ENCODE peak calls at places on chromosome 16, in ten cellular contexts. L is uterus; C is astrocyte of the spinal cord; T is brain microvascular endothelial cell; B is aorta; O is CD8-positive, alpha-beta memory T cell; X is left ventricle myocardium inferior; E is dorsolateral prefrontal cortex; V is fibroblast of the aortic adventitia; S is mesenchymal stem cell. J is an unnamed sample.
A peak's percentile ranks its signal among the peaks of the same experiment; 100 is the strongest.

GRCh38 chr16:58433569-58433951 is 41.3 kb downstream of the GINS3 start:
- DNase-seq in L (no peak), C (no peak), T (no peak), B (no peak), O (no peak), X (no peak), E (no peak), V (no peak), S (no peak), J (no peak)

GRCh38 chr16:11497329-11497805 is 89.4 kb downstream of the LITAF start:
- DNase-seq in L (peak; percentile 77), C (peak; percentile 72), T (peak; percentile 58), B (peak; percentile 98), O (no peak), X (peak; percentile 89), E (peak; percentile 73), V (peak; percentile 60), S (peak; percentile 69), J (peak; percentile 56)

GRCh38 chr16:24686678-24687077 is 42.8 kb upstream of the TNRC6A start:
- DNase-seq in L (no peak), C (no peak), T (no peak), B (no peak), O (no peak), X (no peak), E (no peak), V (no peak), S (no peak), J (no peak)

GRCh38 chr16:88646345-88647034 is 4.4 kb downstream of the CYBA start:
- DNase-seq in L (no peak), C (no peak), T (no peak), B (no peak), O (no peak), X (no peak), E (no peak), V (no peak), S (no peak), J (no peak)

GRCh38 chr16:70391881-70392481 is 45.3 kb downstream of the DDX19A start:
- DNase-seq in L (peak; percentile 55), C (peak; percentile 48), T (peak; percentile 57), B (peak; percentile 82), O (no peak), X (peak; percentile 33), E (peak; percentile 81), V (peak; percentile 66), S (peak; percentile 32), J (no peak)

GRCh38 chr16:17224859-17225258 is 245.9 kb downstream of the XYLT1 start:
- DNase-seq in L (peak; percentile 74), C (peak; percentile 70), T (no peak), B (no peak), O (peak; percentile 20), X (peak; percentile 30), E (no peak), V (peak; percentile 89), S (no peak), J (peak; percentile 11)

GRCh38 chr16:71867934-71868333 is 16.0 kb downstream of the ZNF821 start:
- DNase-seq in L (no peak), C (no peak), T (no peak), B (no peak), O (no peak), X (no peak), E (peak; percentile 55), V (no peak), S (no peak), J (no peak)

GRCh38 chr16:77450790-77451487 is 16.1 kb upstream of the ADAMTS18 start:
- DNase-seq in L (no peak), C (no peak), T (no peak), B (no peak), O (no peak), X (no peak), E (peak; percentile 60), V (no peak), S (no peak), J (no peak)

GRCh38 chr16:83137326-83137770 is 510.6 kb downstream of the CDH13 start:
- DNase-seq in L (peak; percentile 33), C (peak; percentile 87), T (peak; percentile 75), B (no peak), O (no peak), X (no peak), E (no peak), V (peak; percentile 59), S (peak; percentile 86), J (peak; percentile 27)

GRCh38 chr16:67264277-67264676 is 15.1 kb upstream of the PLEKHG4 start:
- DNase-seq in L (no peak), C (no peak), T (no peak), B (peak; percentile 66), O (no peak), X (no peak), E (no peak), V (no peak), S (no peak), J (no peak)

GRCh38 chr16:89557936-89558490 is 2.5 kb upstream of the RPL13 start:
- DNase-seq in L (no peak), C (no peak), T (no peak), B (no peak), O (no peak), X (no peak), E (no peak), V (no peak), S (no peak), J (no peak)

GRCh38 chr16:75385507-75386152 is 47.7 kb downstream of the CFDP1 start:
- DNase-seq in L (peak; percentile 47), C (peak; percentile 86), T (peak; percentile 36), B (no peak), O (peak; percentile 45), X (no peak), E (no peak), V (peak; percentile 95), S (peak; percentile 84), J (peak; percentile 81)

GRCh38 chr16:82259731-82260130 is 89.7 kb upstream of the MPHOSPH6 start:
- DNase-seq in L (no peak), C (no peak), T (no peak), B (no peak), O (no peak), X (no peak), E (no peak), V (no peak), S (no peak), J (no peak)

GRCh38 chr16:565420-566330 is 1.1 kb upstream of the NHLRC4 start:
- DNase-seq in L (no peak), C (no peak), T (no peak), B (no peak), O (no peak), X (no peak), E (no peak), V (no peak), S (no peak), J (no peak)
- H3K4me3 ChIP-seq in L (no peak overlapping the region), C (no peak overlapping the region), T (no peak overlapping the region), B (no peak overlapping the region), O (no peak overlapping the region), X (peak overlapping the region; percentile 61), E (no peak overlapping the region), V (no peak overlapping the region), S (peak overlapping the region; percentile 28), J (no peak overlapping the region)

DNA sequence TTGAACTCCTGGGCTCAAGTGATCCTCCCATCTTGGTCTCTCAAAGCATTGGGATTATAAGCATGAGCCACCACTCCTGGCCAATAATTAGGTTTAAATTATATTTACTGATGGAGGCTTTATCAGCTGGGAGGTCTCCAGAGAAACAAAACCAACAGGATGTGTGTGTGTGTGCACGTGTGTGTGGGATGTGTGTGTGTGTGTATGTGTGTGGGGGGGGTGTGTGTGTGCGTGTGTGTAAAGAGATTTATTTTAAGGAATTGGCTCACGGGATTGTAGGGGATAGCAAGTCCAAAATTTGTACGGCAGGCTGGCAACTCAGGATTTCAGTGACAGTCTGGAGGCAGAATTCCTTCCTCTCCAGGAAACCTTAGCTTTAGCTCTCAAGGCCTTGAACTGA is 4.6 kb downstream of the MMP25 start:
- DNase-seq in L (no peak), C (no peak), T (no peak), B (no peak), O (no peak), X (no peak), E (no peak), V (no peak), S (no peak), J (no peak)
- H3K4me3 ChIP-seq in L (no peak overlapping the region), C (no peak overlapping the region), T (no peak overlapping the region), B (no peak overlapping the region), O (no peak overlapping the region), X (no peak overlapping the region), E (no peak overlapping the region), V (no peak overlapping the region), S (no peak overlapping the region), J (no peak overlapping the region)

DNA sequence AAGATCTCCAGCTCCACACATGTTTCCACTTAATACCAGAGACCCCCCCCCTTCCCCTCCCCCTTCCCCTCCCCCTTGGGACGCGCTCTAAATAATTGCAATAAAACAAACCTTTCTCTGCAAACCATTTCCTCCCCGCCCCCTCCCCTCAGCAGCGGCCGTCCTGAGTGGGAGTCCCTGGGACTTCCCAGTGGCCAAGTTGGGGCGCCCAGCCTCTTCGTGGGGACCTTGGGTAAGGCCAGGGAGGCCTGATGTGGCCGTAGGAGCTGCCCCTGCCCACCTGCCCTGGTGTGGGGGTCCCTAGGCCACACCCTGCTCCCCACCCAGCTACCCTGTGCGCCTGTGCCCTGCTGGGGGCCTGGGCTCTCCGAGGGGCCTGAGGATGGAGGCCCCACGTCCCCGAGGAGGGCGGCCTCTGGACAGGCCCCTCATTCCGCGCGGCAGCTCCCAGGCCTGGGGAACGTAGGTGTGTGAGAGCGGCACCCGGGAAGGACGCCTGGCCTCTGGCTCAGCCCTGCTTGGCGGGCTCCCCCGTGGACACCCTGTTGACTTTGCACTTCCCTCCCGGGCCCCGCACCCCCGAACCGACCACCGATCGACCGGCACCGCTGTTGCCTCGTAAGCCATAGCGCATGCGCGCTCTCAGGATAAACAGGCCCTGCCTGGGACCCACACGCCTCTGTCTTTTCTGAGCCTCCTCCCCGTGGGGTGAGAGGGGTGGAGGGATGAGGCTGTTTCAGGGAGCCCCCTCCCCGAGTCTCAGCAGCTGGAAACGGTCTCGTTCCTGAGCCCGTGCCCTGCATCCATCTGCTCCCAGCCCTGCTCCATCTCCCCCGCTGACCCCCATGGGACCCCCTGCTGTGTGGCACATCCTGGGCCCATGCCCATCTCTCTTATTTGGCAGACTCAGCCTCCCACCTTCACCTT is 9.0 kb downstream of the NTHL1 start:
- DNase-seq in L (no peak), C (no peak), T (no peak), B (no peak), O (no peak), X (peak; percentile 58), E (no peak), V (no peak), S (no peak), J (no peak)
- H3K4me3 ChIP-seq in L (no peak overlapping the region), C (no peak overlapping the region), T (no peak overlapping the region), B (no peak overlapping the region), O (no peak overlapping the region), X (peak overlapping the region; percentile 72), E (no peak overlapping the region), V (no peak overlapping the region), S (no peak overlapping the region), J (no peak overlapping the region)

DNA sequence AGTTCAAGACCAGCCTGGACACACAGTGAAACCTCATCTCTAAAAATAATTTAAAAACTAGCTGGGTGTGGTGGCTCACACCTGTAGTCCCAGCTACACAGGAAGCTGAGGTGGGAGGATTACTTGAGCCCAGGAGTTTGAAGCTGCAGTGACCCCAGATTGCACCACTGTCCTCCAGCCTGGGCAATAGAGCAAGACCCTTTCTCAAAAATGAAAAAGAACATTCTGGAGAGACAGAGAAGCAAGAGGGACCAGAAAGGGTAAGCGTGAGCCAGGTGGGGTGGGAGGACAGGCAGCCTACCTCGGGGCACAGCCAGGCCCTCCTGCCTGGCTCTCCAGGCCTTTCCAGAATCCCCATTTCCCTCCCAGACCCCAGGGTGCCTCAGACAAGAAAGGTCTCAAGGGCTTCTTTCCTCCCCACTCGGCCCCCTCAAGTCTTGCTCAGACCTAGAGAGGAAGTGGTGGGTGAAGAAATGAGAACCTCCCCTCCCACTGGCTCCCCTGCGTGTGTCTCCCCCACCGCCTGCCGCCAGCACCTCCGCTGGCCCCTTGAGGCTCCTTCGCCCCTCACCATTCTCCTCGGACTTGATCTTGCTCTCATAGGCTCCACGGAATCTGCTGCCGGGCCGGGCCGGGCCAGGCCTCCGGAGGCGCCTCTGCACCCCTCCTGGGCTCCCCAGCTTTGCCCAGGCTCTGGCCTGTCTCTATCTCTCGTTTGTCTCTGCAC is 501 bp downstream of the C16orf54 start:
- DNase-seq in L (no peak), C (no peak), T (no peak), B (no peak), O (peak; percentile 76), X (peak; percentile 20), E (no peak), V (no peak), S (no peak), J (peak; percentile 77)
- H3K4me3 ChIP-seq in L (no peak overlapping the region), C (no peak overlapping the region), T (no peak overlapping the region), B (no peak overlapping the region), O (peak overlapping the region; percentile 86), X (peak overlapping the region; percentile 48), E (no peak overlapping the region), V (no peak overlapping the region), S (no peak overlapping the region), J (peak overlapping the region; percentile 77)